ENCODE peak calls at places on chromosomes 7 and 10, in ten cellular contexts. I is BJ; H is cardiac fibroblast; V is tibial artery; W is uterus; J is fibroblast of the aortic adventitia; Y is neural progenitor cell; O is CD8-positive, alpha-beta T cell; C is sigmoid colon; N is pancreas. Z is an unnamed sample.

GRCh38 chr7:17854297-17855047 is 85.8 kb downstream of the SNX13 start:
- DNase-seq in I (no peak), H (no peak), V (no peak), W (no peak), J (no peak), Y (no peak), O (no peak), C (no peak), N (no peak), Z (no peak)

GRCh38 chr7:68964060-68964459 is 634.2 kb upstream of the AUTS2 start:
- DNase-seq in I (no peak), H (peak; percentile 59), V (no peak), W (no peak), J (peak; percentile 74), Y (peak; percentile 17), O (no peak), C (no peak), N (no peak), Z (no peak)

GRCh38 chr7:134483296-134483695 is 24.4 kb upstream of the AKR1B1 start:
- DNase-seq in I (no peak), H (no peak), V (no peak), W (no peak), J (no peak), Y (no peak), O (no peak), C (no peak), N (no peak), Z (no peak)

GRCh38 chr7:4842302-4843064 is 19.3 kb downstream of the PAPOLB start:
- DNase-seq in I (no peak), H (peak; percentile 40), V (no peak), W (no peak), J (no peak), Y (no peak), O (no peak), C (peak; percentile 70), N (peak; percentile 79), Z (no peak)

GRCh38 chr7:1810961-1811849 is 141.1 kb downstream of the ELFN1 start:
- DNase-seq in I (no peak), H (peak; percentile 45), V (peak; percentile 54), W (no peak), J (peak; percentile 50), Y (no peak), O (no peak), C (peak; percentile 35), N (no peak), Z (no peak)

GRCh38 chr10:124671486-124672075 is 72.6 kb downstream of the FAM53B start:
- DNase-seq in I (no peak), H (peak; percentile 50), V (no peak), W (no peak), J (peak; percentile 38), Y (peak; percentile 54), O (no peak), C (peak; percentile 79), N (peak; percentile 17), Z (peak; percentile 87)

GRCh38 chr10:17200885-17201164 is 647 bp downstream of the TRDMT1 start:
- DNase-seq in I (no peak), H (peak; percentile 61), V (peak; percentile 76), W (peak; percentile 45), J (peak; percentile 54), Y (no peak), O (no peak), C (peak; percentile 70), N (no peak), Z (no peak)

GRCh38 chr10:119395287-119396007 is 147.1 kb downstream of the RGS10 start:
- DNase-seq in I (no peak), H (peak; percentile 84), V (no peak), W (no peak), J (peak; percentile 21), Y (no peak), O (no peak), C (peak; percentile 75), N (no peak), Z (peak; percentile 24)

GRCh38 chr7:34837316-34837715 is 179.3 kb downstream of the NPSR1 start:
- DNase-seq in I (no peak), H (no peak), V (no peak), W (no peak), J (no peak), Y (no peak), O (no peak), C (no peak), N (no peak), Z (no peak)

GRCh38 chr7:8434290-8435002 is 1.0 kb downstream of the NXPH1 start:
- DNase-seq in I (no peak), H (no peak), V (no peak), W (no peak), J (no peak), Y (peak; percentile 51), O (no peak), C (no peak), N (peak; percentile 59), Z (peak; percentile 71)

GRCh38 chr7:132220060-132220459 is 356.2 kb downstream of the PLXNA4 start:
- DNase-seq in I (no peak), H (no peak), V (no peak), W (no peak), J (no peak), Y (no peak), O (no peak), C (no peak), N (no peak), Z (no peak)
- H3K4me3 ChIP-seq in I (no peak overlapping the region), H (no peak overlapping the region), V (no peak overlapping the region), W (no peak overlapping the region), J (no peak overlapping the region), Y (no peak overlapping the region), O (no peak overlapping the region), C (no peak overlapping the region), N (no peak overlapping the region), Z (no peak overlapping the region)

GRCh38 chr7:155660758-155661093 is 16.3 kb downstream of the RBM33 start:
- DNase-seq in I (no peak), H (no peak), V (no peak), W (no peak), J (no peak), Y (no peak), O (no peak), C (no peak), N (no peak), Z (no peak)
- H3K4me3 ChIP-seq in I (no peak overlapping the region), H (no peak overlapping the region), V (no peak overlapping the region), W (no peak overlapping the region), J (no peak overlapping the region), Y (no peak overlapping the region), O (no peak overlapping the region), C (no peak overlapping the region), N (no peak overlapping the region), Z (no peak overlapping the region)

GRCh38 chr7:141073641-141074161 is at the start of gene TMEM178B:
- DNase-seq in I (no peak), H (no peak), V (no peak), W (no peak), J (no peak), Y (peak; percentile 63), O (no peak), C (no peak), N (peak; percentile 65), Z (peak; percentile 60)

GRCh38 chr7:141071855-141072547 is 1.9 kb upstream of the TMEM178B start:
- DNase-seq in I (no peak), H (no peak), V (no peak), W (no peak), J (no peak), Y (peak; percentile 35), O (no peak), C (no peak), N (no peak), Z (peak; percentile 37)

GRCh38 chr7:141073173-141073640 is 657 bp upstream of the TMEM178B start:
- DNase-seq in I (no peak), H (peak; percentile 44), V (no peak), W (no peak), J (peak; percentile 25), Y (peak; percentile 92), O (no peak), C (no peak), N (no peak), Z (peak; percentile 75)

GRCh38 chr7:141071260-141071854 is 2.5 kb upstream of the TMEM178B start:
- DNase-seq in I (no peak), H (no peak), V (no peak), W (peak; percentile 42), J (peak; percentile 22), Y (peak; percentile 91), O (no peak), C (peak; percentile 72), N (peak; percentile 51), Z (peak; percentile 82)

DNA sequence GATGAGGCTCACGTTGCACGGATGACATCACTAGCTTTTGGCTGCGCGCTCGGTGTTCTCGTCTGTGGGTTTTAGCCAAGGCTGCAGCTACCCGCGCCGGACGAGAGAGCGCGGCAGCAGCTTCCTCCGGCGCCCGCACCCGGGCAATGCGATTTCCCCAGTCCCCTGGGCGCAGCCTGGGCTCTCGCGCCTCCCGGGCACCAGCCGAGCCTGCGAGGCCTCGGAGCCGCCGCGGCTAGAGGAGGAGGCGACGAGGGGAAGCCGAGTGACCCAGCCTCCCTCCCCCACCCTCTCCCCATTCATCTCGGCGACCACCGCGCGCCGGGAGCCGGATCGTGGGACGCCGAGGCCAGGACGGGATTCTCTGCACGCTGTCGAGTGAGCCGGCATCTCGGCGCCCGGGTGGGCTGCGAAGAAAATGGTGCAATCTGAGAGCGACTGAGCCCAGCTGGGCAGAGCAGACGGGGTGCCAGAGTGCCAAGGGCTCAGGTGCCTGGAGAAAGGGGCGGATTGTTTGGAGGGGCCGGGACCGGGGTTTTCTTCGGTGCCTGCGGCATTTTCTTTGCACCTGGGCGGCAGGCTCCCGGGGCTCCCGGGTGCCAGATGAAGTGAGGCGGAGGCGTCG is 1.2 kb upstream of the TMEM178B start:
- DNase-seq in I (peak; percentile 12), H (peak; percentile 56), V (no peak), W (peak; percentile 54), J (peak; percentile 72), Y (peak; percentile 75), O (no peak), C (peak; percentile 78), N (peak; percentile 76), Z (peak; percentile 54)
- H3K4me3 ChIP-seq in I (peak overlapping the region; percentile 32), H (peak overlapping the region; percentile 32), V (peak overlapping the region; percentile 43), W (peak overlapping the region; percentile 39), J (peak overlapping the region; percentile 55), Y (peak overlapping the region; percentile 81), O (peak overlapping the region; percentile 47), C (peak overlapping the region; percentile 53), N (peak overlapping the region; percentile 58), Z (no peak overlapping the region)

DNA sequence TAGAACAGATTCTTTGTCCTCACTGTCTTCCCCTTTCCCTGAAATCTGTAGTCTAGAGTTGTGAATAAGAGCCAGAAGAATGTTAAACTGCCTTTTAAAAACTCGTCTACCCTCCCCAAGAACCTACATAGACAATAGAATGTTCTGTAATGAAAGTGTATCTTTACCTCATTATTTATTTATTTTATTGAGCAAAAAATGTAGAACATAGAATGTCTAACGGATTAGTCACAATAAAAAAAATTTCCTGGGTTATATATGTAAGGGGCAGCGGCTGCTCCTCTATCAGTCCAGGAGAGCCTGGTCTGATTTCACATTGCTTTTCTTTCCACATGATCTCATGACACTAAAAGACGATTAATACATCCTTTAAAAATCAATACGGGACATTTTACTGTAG is 135.7 kb downstream of the SDK1 start:
- DNase-seq in I (no peak), H (peak; percentile 61), V (no peak), W (no peak), J (peak; percentile 42), Y (no peak), O (no peak), C (no peak), N (no peak), Z (no peak)
- H3K4me3 ChIP-seq in I (no peak overlapping the region), H (no peak overlapping the region), V (no peak overlapping the region), W (no peak overlapping the region), J (no peak overlapping the region), Y (no peak overlapping the region), O (no peak overlapping the region), C (no peak overlapping the region), N (no peak overlapping the region), Z (no peak overlapping the region)

Z was measured in mesendoderm.